ENCODE peak calls at places on chromosome 15, in six cellular contexts. S, M, D, Y, R and V are unnamed samples.
A peak's percentile ranks its signal among the peaks of the same experiment; 100 is the strongest.

GRCh38 chr15:43854801-43855200 is 28.0 kb downstream of the WDR76 start:
- DNase-seq in S (no peak), M (no peak), D (no peak), Y (no peak), R (no peak), V (peak; percentile 54)

GRCh38 chr15:28989239-28989830 is 103.6 kb downstream of the APBA2 start:
- DNase-seq in S (no peak), M (no peak), D (no peak), Y (no peak), R (no peak), V (no peak)

GRCh38 chr15:92123848-92124631 is 269.6 kb upstream of the ST8SIA2 start:
- DNase-seq in S (no peak), M (no peak), D (no peak), Y (no peak), R (no peak), V (no peak)

GRCh38 chr15:83657549-83657948 is 3.6 kb downstream of the ADAMTSL3 start:
- DNase-seq in S (no peak), M (no peak), D (no peak), Y (no peak), R (no peak), V (no peak)

GRCh38 chr15:63000706-63001105 is 41.8 kb upstream of the TPM1 start:
- DNase-seq in S (no peak), M (no peak), D (no peak), Y (no peak), R (no peak), V (no peak)

GRCh38 chr15:89383635-89384604 is 49.3 kb upstream of the POLG start:
- DNase-seq in S (peak; percentile 86), M (peak; percentile 36), D (no peak), Y (no peak), R (peak; percentile 59), V (peak; percentile 70)

GRCh38 chr15:70055601-70056051 is 42.1 kb downstream of the TLE3 start:
- DNase-seq in S (no peak), M (no peak), D (no peak), Y (no peak), R (no peak), V (no peak)

GRCh38 chr15:49215768-49216739 is 46.0 kb downstream of the GALK2 start:
- DNase-seq in S (peak; percentile 65), M (no peak), D (peak; percentile 41), Y (no peak), R (peak; percentile 50), V (no peak)

GRCh38 chr15:99712415-99712814 is 20.8 kb downstream of the LYSMD4 start:
- DNase-seq in S (no peak), M (no peak), D (no peak), Y (no peak), R (no peak), V (no peak)

GRCh38 chr15:85354432-85354831 is 26.0 kb upstream of the AKAP13 start:
- DNase-seq in S (no peak), M (peak; percentile 83), D (peak; percentile 77), Y (no peak), R (no peak), V (peak; percentile 56)